ENCODE peak calls at places on chromosomes 7 and 10, in ten cellular contexts. One of them, this sample, is unnamed.

GRCh38 chr7:22240904-22241571 is 115.9 kb downstream of the RAPGEF5 start:
- DNase-seq in prostate gland: no peak
- DNase-seq in ovary: no peak
- DNase-seq in left ventricle myocardium inferior: no peak
- DNase-seq in fibroblast of the aortic adventitia: no peak
- DNase-seq in RWPE1: no peak
- DNase-seq in B cell: no peak
- DNase-seq in stomach: no peak
- DNase-seq in tibial artery: no peak
- DNase-seq in A549: no peak
- DNase-seq in this sample: no peak

GRCh38 chr7:14069961-14070360 is 80.5 kb upstream of the ETV1 start:
- DNase-seq in prostate gland: no peak
- DNase-seq in ovary: no peak
- DNase-seq in left ventricle myocardium inferior: no peak
- DNase-seq in fibroblast of the aortic adventitia: no peak
- DNase-seq in RWPE1: no peak
- DNase-seq in B cell: no peak
- DNase-seq in stomach: no peak
- DNase-seq in tibial artery: no peak
- DNase-seq in A549: no peak
- DNase-seq in this sample: no peak

GRCh38 chr10:4683137-4683536 is 142.9 kb upstream of the AKR1E2 start:
- DNase-seq in prostate gland: no peak
- DNase-seq in ovary: no peak
- DNase-seq in left ventricle myocardium inferior: no peak
- DNase-seq in fibroblast of the aortic adventitia: no peak
- DNase-seq in RWPE1: no peak
- DNase-seq in B cell: no peak
- DNase-seq in stomach: no peak
- DNase-seq in tibial artery: no peak
- DNase-seq in A549: no peak
- DNase-seq in this sample: no peak

GRCh38 chr7:20793258-20793657 is 6.6 kb upstream of the SP8 start:
- DNase-seq in prostate gland: no peak
- DNase-seq in ovary: no peak
- DNase-seq in left ventricle myocardium inferior: no peak
- DNase-seq in fibroblast of the aortic adventitia: no peak
- DNase-seq in RWPE1: no peak
- DNase-seq in B cell: no peak
- DNase-seq in stomach: no peak
- DNase-seq in tibial artery: no peak
- DNase-seq in A549: no peak
- DNase-seq in this sample: no peak

GRCh38 chr7:155483868-155484325 is 26.0 kb downstream of the EN2 start:
- DNase-seq in prostate gland: no peak
- DNase-seq in ovary: no peak
- DNase-seq in left ventricle myocardium inferior: peak
- DNase-seq in fibroblast of the aortic adventitia: no peak
- DNase-seq in RWPE1: peak
- DNase-seq in B cell: no peak
- DNase-seq in stomach: no peak
- DNase-seq in tibial artery: no peak
- DNase-seq in A549: no peak
- DNase-seq in this sample: no peak

GRCh38 chr7:6430271-6430940 is 17.3 kb downstream of the DAGLB start:
- DNase-seq in prostate gland: no peak
- DNase-seq in ovary: no peak
- DNase-seq in left ventricle myocardium inferior: no peak
- DNase-seq in fibroblast of the aortic adventitia: peak
- DNase-seq in RWPE1: no peak
- DNase-seq in B cell: no peak
- DNase-seq in stomach: no peak
- DNase-seq in tibial artery: no peak
- DNase-seq in A549: no peak
- DNase-seq in this sample: no peak

GRCh38 chr10:76315240-76315639 is 883.8 kb downstream of the LRMDA start:
- DNase-seq in prostate gland: no peak
- DNase-seq in ovary: no peak
- DNase-seq in left ventricle myocardium inferior: no peak
- DNase-seq in fibroblast of the aortic adventitia: no peak
- DNase-seq in RWPE1: no peak
- DNase-seq in B cell: no peak
- DNase-seq in stomach: no peak
- DNase-seq in tibial artery: no peak
- DNase-seq in A549: no peak
- DNase-seq in this sample: no peak

GRCh38 chr10:103204353-103205255 is 11.5 kb upstream of the NT5C2 start:
- DNase-seq in prostate gland: no peak
- DNase-seq in ovary: no peak
- DNase-seq in left ventricle myocardium inferior: no peak
- DNase-seq in fibroblast of the aortic adventitia: no peak
- DNase-seq in RWPE1: no peak
- DNase-seq in B cell: no peak
- DNase-seq in stomach: no peak
- DNase-seq in tibial artery: no peak
- DNase-seq in A549: no peak
- DNase-seq in this sample: no peak

GRCh38 chr7:41298343-41298875 is 404.5 kb downstream of the INHBA start:
- DNase-seq in prostate gland: no peak
- DNase-seq in ovary: no peak
- DNase-seq in left ventricle myocardium inferior: no peak
- DNase-seq in fibroblast of the aortic adventitia: peak
- DNase-seq in RWPE1: no peak
- DNase-seq in B cell: no peak
- DNase-seq in stomach: no peak
- DNase-seq in tibial artery: no peak
- DNase-seq in A549: no peak
- DNase-seq in this sample: no peak

GRCh38 chr10:21515581-21516269 is 9.8 kb downstream of the SKIDA1 start:
- DNase-seq in prostate gland: no peak
- DNase-seq in ovary: no peak
- DNase-seq in left ventricle myocardium inferior: no peak
- DNase-seq in fibroblast of the aortic adventitia: no peak
- DNase-seq in RWPE1: no peak
- DNase-seq in B cell: no peak
- DNase-seq in stomach: no peak
- DNase-seq in tibial artery: no peak
- DNase-seq in A549: no peak
- DNase-seq in this sample: no peak

GRCh38 chr7:4010206-4010605 is 671.9 kb upstream of the FOXK1 start:
- DNase-seq in prostate gland: no peak
- DNase-seq in ovary: no peak
- DNase-seq in left ventricle myocardium inferior: no peak
- DNase-seq in fibroblast of the aortic adventitia: no peak
- DNase-seq in RWPE1: no peak
- DNase-seq in B cell: no peak
- DNase-seq in stomach: peak
- DNase-seq in tibial artery: no peak
- DNase-seq in A549: no peak
- DNase-seq in this sample: no peak

GRCh38 chr10:4533626-4534025 is 292.4 kb upstream of the AKR1E2 start:
- DNase-seq in prostate gland: peak
- DNase-seq in ovary: no peak
- DNase-seq in left ventricle myocardium inferior: no peak
- DNase-seq in fibroblast of the aortic adventitia: peak
- DNase-seq in RWPE1: peak
- DNase-seq in B cell: no peak
- DNase-seq in stomach: no peak
- DNase-seq in tibial artery: no peak
- DNase-seq in A549: no peak
- DNase-seq in this sample: no peak

GRCh38 chr7:151247016-151247580 is 1.4 kb downstream of the SMARCD3 start:
- DNase-seq in prostate gland: no peak
- DNase-seq in ovary: no peak
- DNase-seq in left ventricle myocardium inferior: no peak
- DNase-seq in fibroblast of the aortic adventitia: no peak
- DNase-seq in RWPE1: no peak
- DNase-seq in B cell: no peak
- DNase-seq in stomach: no peak
- DNase-seq in tibial artery: no peak
- DNase-seq in A549: no peak
- DNase-seq in this sample: no peak

GRCh38 chr10:101693701-101694055 is 1.3 kb downstream of the FBXW4 start:
- DNase-seq in prostate gland: peak
- DNase-seq in ovary: peak
- DNase-seq in left ventricle myocardium inferior: no peak
- DNase-seq in fibroblast of the aortic adventitia: peak
- DNase-seq in RWPE1: no peak
- DNase-seq in B cell: no peak
- DNase-seq in stomach: no peak
- DNase-seq in tibial artery: peak
- DNase-seq in A549: peak
- DNase-seq in this sample: no peak

GRCh38 chr10:119201233-119201632 is 6.1 kb upstream of the GRK5 start:
- DNase-seq in prostate gland: no peak
- DNase-seq in ovary: no peak
- DNase-seq in left ventricle myocardium inferior: no peak
- DNase-seq in fibroblast of the aortic adventitia: no peak
- DNase-seq in RWPE1: peak
- DNase-seq in B cell: no peak
- DNase-seq in stomach: no peak
- DNase-seq in tibial artery: no peak
- DNase-seq in A549: no peak
- DNase-seq in this sample: no peak

GRCh38 chr7:51732951-51733350 is 416.3 kb upstream of the COBL start:
- DNase-seq in prostate gland: no peak
- DNase-seq in ovary: no peak
- DNase-seq in left ventricle myocardium inferior: no peak
- DNase-seq in fibroblast of the aortic adventitia: no peak
- DNase-seq in RWPE1: no peak
- DNase-seq in B cell: no peak
- DNase-seq in stomach: no peak
- DNase-seq in tibial artery: no peak
- DNase-seq in A549: no peak
- DNase-seq in this sample: no peak

GRCh38 chr7:55255501-55256445 is 109.4 kb upstream of the LANCL2 start:
- DNase-seq in prostate gland: peak
- DNase-seq in ovary: peak
- DNase-seq in left ventricle myocardium inferior: peak
- DNase-seq in fibroblast of the aortic adventitia: peak
- DNase-seq in RWPE1: peak
- DNase-seq in B cell: peak
- DNase-seq in stomach: peak
- DNase-seq in tibial artery: peak
- DNase-seq in A549: peak
- DNase-seq in this sample: peak

GRCh38 chr7:47792521-47793121 is 155.6 kb downstream of the PKD1L1 start:
- DNase-seq in prostate gland: no peak
- DNase-seq in ovary: no peak
- DNase-seq in left ventricle myocardium inferior: no peak
- DNase-seq in fibroblast of the aortic adventitia: no peak
- DNase-seq in RWPE1: peak
- DNase-seq in B cell: no peak
- DNase-seq in stomach: no peak
- DNase-seq in tibial artery: no peak
- DNase-seq in A549: no peak
- DNase-seq in this sample: no peak
- TF ChIP-seq CTCF in prostate gland: peak
- TF ChIP-seq CTCF in ovary: no peak
- TF ChIP-seq CTCF in left ventricle myocardium inferior: peak
- TF ChIP-seq CTCF in fibroblast of the aortic adventitia: peak
- TF ChIP-seq CTCF in RWPE1: no peak
- TF ChIP-seq CTCF in B cell: no peak
- TF ChIP-seq CTCF in stomach: no peak
- TF ChIP-seq CTCF in tibial artery: no peak
- TF ChIP-seq CTCF in A549: peak
- TF ChIP-seq CTCF in this sample: no peak

GRCh38 chr10:83677795-83678194 is 461.5 kb upstream of the GHITM start:
- DNase-seq in prostate gland: no peak
- DNase-seq in ovary: no peak
- DNase-seq in left ventricle myocardium inferior: peak
- DNase-seq in fibroblast of the aortic adventitia: no peak
- DNase-seq in RWPE1: no peak
- DNase-seq in B cell: no peak
- DNase-seq in stomach: no peak
- DNase-seq in tibial artery: no peak
- DNase-seq in A549: no peak
- DNase-seq in this sample: no peak
- TF ChIP-seq CTCF in prostate gland: no peak
- TF ChIP-seq CTCF in ovary: no peak
- TF ChIP-seq CTCF in left ventricle myocardium inferior: no peak
- TF ChIP-seq CTCF in fibroblast of the aortic adventitia: no peak
- TF ChIP-seq CTCF in RWPE1: no peak
- TF ChIP-seq CTCF in B cell: no peak
- TF ChIP-seq CTCF in stomach: no peak
- TF ChIP-seq CTCF in tibial artery: no peak
- TF ChIP-seq CTCF in A549: no peak
- TF ChIP-seq CTCF in this sample: no peak

GRCh38 chr10:114566064-114566463 is 92.0 kb downstream of the ABLIM1 start:
- DNase-seq in prostate gland: no peak
- DNase-seq in ovary: no peak
- DNase-seq in left ventricle myocardium inferior: no peak
- DNase-seq in fibroblast of the aortic adventitia: no peak
- DNase-seq in RWPE1: no peak
- DNase-seq in B cell: no peak
- DNase-seq in stomach: no peak
- DNase-seq in tibial artery: no peak
- DNase-seq in A549: no peak
- DNase-seq in this sample: no peak
- TF ChIP-seq CTCF in prostate gland: no peak
- TF ChIP-seq CTCF in ovary: no peak
- TF ChIP-seq CTCF in left ventricle myocardium inferior: no peak
- TF ChIP-seq CTCF in fibroblast of the aortic adventitia: no peak
- TF ChIP-seq CTCF in RWPE1: no peak
- TF ChIP-seq CTCF in B cell: no peak
- TF ChIP-seq CTCF in stomach: no peak
- TF ChIP-seq CTCF in tibial artery: no peak
- TF ChIP-seq CTCF in A549: no peak
- TF ChIP-seq CTCF in this sample: no peak

GRCh38 chr10:110029448-110029847 is 21.7 kb downstream of the ADD3 start:
- DNase-seq in prostate gland: no peak
- DNase-seq in ovary: no peak
- DNase-seq in left ventricle myocardium inferior: no peak
- DNase-seq in fibroblast of the aortic adventitia: peak
- DNase-seq in RWPE1: no peak
- DNase-seq in B cell: no peak
- DNase-seq in stomach: no peak
- DNase-seq in tibial artery: no peak
- DNase-seq in A549: no peak
- DNase-seq in this sample: no peak

GRCh38 chr10:110033724-110034235 is 26.0 kb downstream of the ADD3 start:
- DNase-seq in prostate gland: no peak
- DNase-seq in ovary: no peak
- DNase-seq in left ventricle myocardium inferior: no peak
- DNase-seq in fibroblast of the aortic adventitia: no peak
- DNase-seq in RWPE1: no peak
- DNase-seq in B cell: no peak
- DNase-seq in stomach: no peak
- DNase-seq in tibial artery: no peak
- DNase-seq in A549: no peak
- DNase-seq in this sample: no peak

GRCh38 chr10:110036640-110037039 is 28.9 kb downstream of the ADD3 start:
- DNase-seq in prostate gland: no peak
- DNase-seq in ovary: no peak
- DNase-seq in left ventricle myocardium inferior: no peak
- DNase-seq in fibroblast of the aortic adventitia: no peak
- DNase-seq in RWPE1: no peak
- DNase-seq in B cell: no peak
- DNase-seq in stomach: no peak
- DNase-seq in tibial artery: no peak
- DNase-seq in A549: no peak
- DNase-seq in this sample: no peak

GRCh38 chr10:110032801-110033723 is 25.3 kb downstream of the ADD3 start:
- DNase-seq in prostate gland: peak
- DNase-seq in ovary: no peak
- DNase-seq in left ventricle myocardium inferior: no peak
- DNase-seq in fibroblast of the aortic adventitia: peak
- DNase-seq in RWPE1: no peak
- DNase-seq in B cell: no peak
- DNase-seq in stomach: peak
- DNase-seq in tibial artery: no peak
- DNase-seq in A549: no peak
- DNase-seq in this sample: no peak

GRCh38 chr10:110034596-110034995 is 26.8 kb downstream of the ADD3 start:
- DNase-seq in prostate gland: no peak
- DNase-seq in ovary: no peak
- DNase-seq in left ventricle myocardium inferior: no peak
- DNase-seq in fibroblast of the aortic adventitia: peak
- DNase-seq in RWPE1: no peak
- DNase-seq in B cell: no peak
- DNase-seq in stomach: no peak
- DNase-seq in tibial artery: no peak
- DNase-seq in A549: no peak
- DNase-seq in this sample: no peak
- TF ChIP-seq CTCF in prostate gland: no peak
- TF ChIP-seq CTCF in ovary: no peak
- TF ChIP-seq CTCF in left ventricle myocardium inferior: no peak
- TF ChIP-seq CTCF in fibroblast of the aortic adventitia: no peak
- TF ChIP-seq CTCF in RWPE1: no peak
- TF ChIP-seq CTCF in B cell: no peak
- TF ChIP-seq CTCF in stomach: no peak
- TF ChIP-seq CTCF in tibial artery: no peak
- TF ChIP-seq CTCF in A549: no peak
- TF ChIP-seq CTCF in this sample: no peak

This sample was measured in pancreas.